ENCODE peak calls at places on chromosomes 11 and 22, in five cellular contexts. I is neuronal stem cell, D is IMR-90, J is mesenchymal stem cell, X is H1. E is an unnamed sample.

GRCh38 chr11:22512457-22512856 is 113.2 kb downstream of the FANCF start:
- DNase-seq in I (no peak), D (no peak), J (no peak), X (no peak), E (no peak)

GRCh38 chr11:121844016-121844415 is 272.0 kb downstream of the BLID start:
- DNase-seq in I (no peak), D (no peak), J (no peak), X (no peak), E (no peak)

GRCh38 chr11:130897262-130898182 is 18.8 kb downstream of the SNX19 start:
- DNase-seq in I (no peak), D (peak), J (no peak), X (no peak), E (no peak)

GRCh38 chr11:128667873-128668272 is 26.0 kb upstream of the FLI1 start:
- DNase-seq in I (no peak), D (peak), J (no peak), X (no peak), E (no peak)

GRCh38 chr22:23248583-23248982 is 68.3 kb downstream of the BCR start:
- DNase-seq in I (no peak), D (peak), J (no peak), X (no peak), E (peak)

GRCh38 chr11:26044389-26044788 is 287.5 kb upstream of the ANO3 start:
- DNase-seq in I (no peak), D (no peak), J (no peak), X (no peak), E (no peak)

GRCh38 chr22:37802310-37803194 is 5.2 kb upstream of the GCAT start:
- DNase-seq in I (peak), D (peak), J (peak), X (no peak), E (peak)

GRCh38 chr22:39690901-39691620 is 120.5 kb downstream of the CACNA1I start:
- DNase-seq in I (peak), D (no peak), J (no peak), X (no peak), E (peak)

GRCh38 chr22:49491726-49492125 is 335.9 kb downstream of the BRD1 start:
- DNase-seq in I (no peak), D (no peak), J (no peak), X (no peak), E (no peak)

GRCh38 chr11:117097567-117098268 is 510 bp downstream of the SIK3 start:
- DNase-seq in I (no peak), D (no peak), J (peak), X (no peak), E (peak)

GRCh38 chr11:132286106-132286505 is 915.7 kb downstream of the NTM start:
- DNase-seq in I (no peak), D (no peak), J (no peak), X (no peak), E (no peak)

GRCh38 chr11:68121067-68121899 is at the start of gene CHKA:
- DNase-seq in I (peak), D (peak), J (peak), X (peak), E (peak)

GRCh38 chr22:45262195-45262930 is 21.7 kb upstream of the KIAA0930 start:
- DNase-seq in I (no peak), D (no peak), J (no peak), X (no peak), E (no peak)
- H4K91ac ChIP-seq in I (no peak), D (no peak), J (no peak), X (no peak), E (no peak)

GRCh38 chr11:124718801-124719200 is 20.9 kb upstream of the NRGN start:
- DNase-seq in I (no peak), D (no peak), J (no peak), X (no peak), E (no peak)
- H3K23ac ChIP-seq in I (no peak), D (no peak), J (no peak), X (no peak), E (no peak)

GRCh38 chr11:73307323-73308002 is 613 bp upstream of the ARHGEF17 start:
- DNase-seq in I (peak), D (peak), J (peak), X (peak), E (peak)
- H4K91ac ChIP-seq in I (peak), D (peak), J (peak), X (peak), E (no peak)

DNA sequence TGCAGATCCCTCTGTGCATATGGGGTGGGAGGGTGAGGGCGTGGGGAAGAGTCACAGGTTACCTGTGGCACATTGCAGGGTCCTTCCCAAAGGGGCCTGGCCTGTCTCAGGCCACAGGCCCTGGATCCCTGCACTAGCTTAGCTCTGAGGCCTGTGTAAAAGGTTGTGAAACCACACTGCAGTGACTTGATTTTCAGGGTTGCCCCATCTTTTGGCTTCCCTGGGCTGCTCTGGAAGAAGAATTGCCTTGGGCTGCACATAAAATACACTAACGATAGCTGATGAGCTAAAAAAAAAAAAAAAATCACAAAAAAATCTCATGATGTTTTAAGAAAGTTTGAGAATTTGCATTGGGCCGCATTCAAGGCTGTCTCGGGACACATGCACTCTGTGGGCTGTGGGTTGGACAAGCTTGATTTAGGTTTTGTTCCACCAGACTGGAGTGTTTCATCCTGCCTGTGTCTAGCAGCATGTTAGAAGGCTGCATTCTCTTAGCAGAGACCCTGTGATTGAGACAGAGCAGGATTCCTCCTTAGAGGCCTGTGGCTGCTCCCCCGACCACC is 35.9 kb upstream of the TREH start:
- DNase-seq in I (no peak), D (no peak), J (peak), X (no peak), E (no peak)
- H3K23ac ChIP-seq in I (no peak), D (no peak), J (no peak), X (no peak), E (no peak)

GRCh38 chr22:45600791-45601730 is 70.6 kb upstream of the ATXN10 start:
- DNase-seq in I (no peak), D (peak), J (peak), X (no peak), E (no peak)
- H4K91ac ChIP-seq in I (no peak), D (no peak), J (no peak), X (no peak), E (no peak)

DNA sequence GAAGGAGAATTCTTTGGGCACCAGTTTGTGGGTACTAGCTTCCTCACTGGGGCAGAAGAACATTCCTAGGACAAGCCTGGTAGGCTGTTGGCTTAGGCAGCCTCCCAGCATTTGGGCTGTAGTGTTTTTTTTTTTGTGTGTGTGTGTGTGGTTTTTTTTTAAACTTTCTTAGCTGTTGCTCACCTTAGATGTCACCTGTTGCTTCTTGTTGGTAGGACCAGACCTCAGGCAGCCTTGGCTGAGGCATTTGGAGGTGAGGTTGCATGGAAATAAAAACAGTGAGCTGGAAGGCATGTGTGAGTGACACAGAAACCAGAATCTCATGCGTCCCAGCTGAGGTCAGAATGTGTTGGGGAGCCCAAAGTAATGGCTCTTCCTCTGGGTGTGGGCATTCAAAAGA is 21.3 kb downstream of the AMPD3 start:
- DNase-seq in I (no peak), D (no peak), J (no peak), X (no peak), E (no peak)
- H3K23ac ChIP-seq in I (no peak), D (no peak), J (no peak), X (no peak), E (no peak)

DNA sequence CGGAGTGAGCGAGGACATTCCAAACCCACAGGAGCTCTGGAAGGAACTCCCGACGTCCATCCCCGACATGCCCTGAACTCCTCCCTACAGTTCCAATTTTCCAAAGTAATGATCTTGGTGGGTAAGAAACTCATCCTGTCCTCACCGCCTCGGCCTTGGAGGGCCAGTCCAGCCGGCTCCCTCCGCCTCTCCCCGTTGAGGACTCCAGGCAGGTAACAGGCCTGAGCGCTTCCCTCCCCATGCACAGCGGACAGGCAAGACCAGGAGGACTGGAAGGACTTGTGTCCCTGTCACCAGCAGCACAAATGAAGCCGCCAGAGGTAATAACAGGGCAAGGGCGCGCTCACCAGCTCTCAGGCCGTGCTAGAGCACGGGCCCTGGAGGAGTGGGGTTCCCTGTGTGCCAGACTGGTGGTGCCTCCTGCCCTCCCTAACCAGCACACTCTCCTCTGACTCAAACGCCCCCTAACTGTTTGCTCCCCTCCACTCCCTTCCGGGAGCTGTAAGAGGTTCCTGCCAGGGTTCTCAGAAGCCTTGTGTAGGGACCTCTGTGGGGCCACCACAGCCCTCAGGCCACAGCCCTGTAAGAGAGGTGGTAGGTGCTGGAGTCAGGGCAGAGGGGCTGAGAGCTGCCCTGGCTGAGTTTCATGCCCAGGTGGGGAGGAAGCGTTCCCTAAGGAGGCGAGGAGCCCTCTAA is 17.1 kb downstream of the OVOL1 start:
- DNase-seq in I (no peak), D (no peak), J (no peak), X (no peak), E (no peak)
- H4K91ac ChIP-seq in I (no peak), D (no peak), J (no peak), X (peak), E (no peak)

GRCh38 chr11:86230196-86230813 is 14.2 kb upstream of the EED start:
- DNase-seq in I (no peak), D (no peak), J (no peak), X (no peak), E (no peak)

GRCh38 chr11:86234831-86235461 is 9.6 kb upstream of the EED start:
- DNase-seq in I (no peak), D (no peak), J (no peak), X (no peak), E (no peak)

GRCh38 chr11:86230921-86231320 is 13.6 kb upstream of the EED start:
- DNase-seq in I (no peak), D (no peak), J (no peak), X (no peak), E (no peak)

GRCh38 chr11:86228967-86229330 is 15.6 kb upstream of the EED start:
- DNase-seq in I (no peak), D (no peak), J (no peak), X (no peak), E (no peak)

DNA sequence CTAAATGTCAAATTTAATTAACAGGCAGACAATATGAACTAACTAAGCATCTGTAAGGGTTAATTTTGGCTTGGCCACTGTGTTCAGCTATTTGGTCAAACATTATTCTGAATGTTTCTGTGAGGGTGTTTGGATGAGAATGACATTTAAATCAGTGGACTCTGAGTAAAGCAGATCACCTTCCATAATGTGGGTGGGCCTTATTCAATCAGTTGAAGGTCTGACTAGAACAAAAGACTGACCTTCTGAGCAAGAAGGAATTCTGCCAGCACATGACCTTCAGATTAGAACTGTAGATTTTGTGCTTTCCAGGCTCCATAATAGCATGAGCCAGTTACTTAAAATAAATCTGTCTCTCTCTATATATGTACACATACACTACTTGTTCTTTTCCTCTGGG is 12.0 kb upstream of the EED start:
- DNase-seq in I (no peak), D (no peak), J (no peak), X (no peak), E (no peak)
- H3K23ac ChIP-seq in I (no peak), D (no peak), J (no peak), X (no peak), E (no peak)